ENCODE peak calls at places on chromosomes 5 and 9, in five cellular contexts. P, D, R, Y and L are unnamed samples.

GRCh38 chr5:160280384-160281090 is 31.8 kb downstream of the CCNJL start:
- DNase-seq in R (no peak), Y (no peak), D (no peak), P (no peak), L (peak; percentile 72)

GRCh38 chr9:134551657-134552348 is 89.8 kb upstream of the COL5A1 start:
- DNase-seq in Y (no peak), R (no peak), P (no peak), D (no peak), L (no peak)

GRCh38 chr9:135704366-135704947 is 2.5 kb downstream of the KCNT1 start:
- DNase-seq in D (peak; percentile 77), Y (no peak), R (no peak), P (no peak), L (no peak)

GRCh38 chr9:88722753-88723152 is 187.8 kb downstream of the NXNL2 start:
- DNase-seq in R (no peak), D (no peak), Y (peak; percentile 51), P (no peak), L (no peak)

GRCh38 chr5:142320851-142321560 is 3.8 kb downstream of the SPRY4 start:
- DNase-seq in R (peak; percentile 39), P (no peak), D (peak; percentile 52), Y (no peak), L (no peak)

GRCh38 chr5:113489299-113489698 is 1.0 kb upstream of the MCC start:
- DNase-seq in D (peak; percentile 22), R (no peak), Y (no peak), P (no peak), L (no peak)

GRCh38 chr9:126229501-126229900 is 97.1 kb upstream of the MVB12B start:
- DNase-seq in P (no peak), Y (no peak), D (peak; percentile 7), R (no peak), L (no peak)

GRCh38 chr9:12849486-12850010 is 74.7 kb downstream of the LURAP1L start:
- DNase-seq in R (no peak), Y (no peak), D (no peak), P (no peak), L (no peak)

GRCh38 chr9:105119166-105119565 is 125.3 kb upstream of the SLC44A1 start:
- DNase-seq in D (no peak), Y (no peak), P (no peak), R (no peak), L (no peak)

GRCh38 chr5:150410524-150411244 is 2.0 kb downstream of the CD74 start:
- DNase-seq in P (no peak), R (peak; percentile 73), D (peak; percentile 80), Y (peak; percentile 36), L (peak; percentile 80)

GRCh38 chr9:123642291-123643278 is 286.6 kb downstream of the CRB2 start:
- DNase-seq in R (no peak), D (peak; percentile 59), P (no peak), Y (no peak), L (peak; percentile 76)

GRCh38 chr5:105868038-105868775 is 1802.5 kb downstream of the EFNA5 start:
- DNase-seq in Y (no peak), D (no peak), P (no peak), R (no peak), L (no peak)

GRCh38 chr5:25489834-25490538 is 845.2 kb upstream of the CDH10 start:
- DNase-seq in D (no peak), R (no peak), P (no peak), Y (no peak), L (no peak)

GRCh38 chr5:108642170-108642906 is 105.4 kb upstream of the FER start:
- DNase-seq in Y (peak; percentile 55), D (peak; percentile 68), R (peak; percentile 79), P (peak; percentile 33), L (peak; percentile 66)

GRCh38 chr5:11617080-11617479 is 287.2 kb downstream of the CTNND2 start:
- DNase-seq in R (no peak), D (no peak), P (no peak), Y (no peak), L (no peak)

GRCh38 chr5:122078116-122078865 is at the start of gene LOX:
- DNase-seq in R (peak; percentile 50), Y (no peak), P (no peak), D (peak; percentile 54), L (peak; percentile 60)

GRCh38 chr5:139100825-139101224 is 97.3 kb downstream of the SIL1 start:
- DNase-seq in P (no peak), D (no peak), Y (no peak), R (no peak), L (no peak)

GRCh38 chr5:175868348-175868723 is 3.0 kb upstream of the CPLX2 start:
- DNase-seq in R (no peak), Y (no peak), P (no peak), D (no peak), L (no peak)

GRCh38 chr9:115373710-115374045 is 255.7 kb upstream of the TNC start:
- DNase-seq in Y (no peak), D (no peak), P (no peak), R (no peak), L (no peak)

GRCh38 chr5:179232091-179232490 is 113.2 kb downstream of the ADAMTS2 start:
- DNase-seq in P (no peak), D (no peak), Y (no peak), R (peak; percentile 13), L (no peak)

GRCh38 chr9:130467371-130467770 is 22.6 kb downstream of the ASS1 start:
- DNase-seq in P (no peak), Y (no peak), D (no peak), R (no peak), L (no peak)

DNA sequence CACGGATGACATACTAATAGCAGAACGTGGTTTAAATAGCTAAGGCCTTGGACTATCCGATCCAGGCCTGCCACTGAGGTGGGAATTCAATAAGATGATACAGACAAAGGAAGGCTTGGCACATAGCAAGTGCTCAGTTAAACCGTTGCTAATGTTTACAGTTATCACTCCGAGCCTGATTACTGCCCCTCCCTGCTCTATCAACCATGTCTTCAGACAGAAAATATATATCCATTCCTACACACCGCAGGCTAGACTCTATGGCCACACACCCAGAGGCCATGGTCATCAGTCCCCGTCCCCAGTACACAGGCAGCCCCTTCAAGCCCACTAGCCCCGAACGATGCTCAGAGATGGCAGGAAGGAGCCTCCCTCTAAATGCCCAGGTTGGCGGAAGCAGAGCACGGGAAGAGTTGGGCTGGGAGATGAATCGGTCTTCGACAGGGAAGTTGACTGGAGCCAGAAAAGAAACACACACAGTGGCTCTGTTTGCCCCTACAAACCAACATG is 49.8 kb upstream of the STXBP1 start:
- DNase-seq in D (no peak), P (no peak), R (no peak), Y (no peak), L (no peak)
- H3K9ac ChIP-seq in D (peak overlapping the region; percentile 12), P (no peak overlapping the region), R (no peak overlapping the region), Y (peak overlapping the region; percentile 21), L (peak overlapping the region; percentile 67)

DNA sequence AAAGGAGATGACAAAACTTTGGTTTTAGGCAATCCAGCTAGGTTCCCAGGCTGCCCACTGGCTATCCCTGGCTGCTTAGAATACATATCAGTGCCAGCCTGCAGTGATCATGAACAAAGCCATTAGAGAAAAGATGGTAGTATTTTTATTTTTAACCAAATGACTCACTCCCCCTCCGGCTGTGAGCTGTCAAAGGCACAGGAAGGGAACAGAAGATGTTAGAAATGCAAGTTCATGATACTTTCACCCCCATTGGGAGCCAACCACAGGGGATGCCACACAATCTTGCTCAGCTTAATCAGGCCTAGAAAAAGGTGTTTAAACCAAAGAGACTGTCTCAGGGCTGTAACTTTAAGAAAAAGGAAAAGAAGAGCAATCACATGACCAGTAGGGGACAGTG is 70.3 kb upstream of the ASTN2 start:
- DNase-seq in R (no peak), D (no peak), Y (peak; percentile 28), P (peak; percentile 34), L (no peak)
- H3K9ac ChIP-seq in R (no peak overlapping the region), D (no peak overlapping the region), Y (no peak overlapping the region), P (no peak overlapping the region), L (no peak overlapping the region)

GRCh38 chr5:112216140-112216539 is 202.9 kb downstream of the EPB41L4A start:
- DNase-seq in R (no peak), P (no peak), D (no peak), Y (no peak), L (no peak)
- H3K9ac ChIP-seq in R (no peak overlapping the region), P (no peak overlapping the region), D (no peak overlapping the region), Y (no peak overlapping the region), L (no peak overlapping the region)

GRCh38 chr5:151706906-151707305 is 20.2 kb upstream of the SPARC start:
- DNase-seq in D (no peak), Y (no peak), P (no peak), R (no peak), L (no peak)
- H3K9ac ChIP-seq in D (no peak overlapping the region), Y (no peak overlapping the region), P (no peak overlapping the region), R (no peak overlapping the region), L (no peak overlapping the region)

GRCh38 chr5:118883396-118883795 is 105.0 kb downstream of the DTWD2 start:
- DNase-seq in R (no peak), Y (no peak), P (no peak), D (no peak), L (no peak)
- H3K9ac ChIP-seq in R (no peak overlapping the region), Y (no peak overlapping the region), P (no peak overlapping the region), D (no peak overlapping the region), L (no peak overlapping the region)

GRCh38 chr9:94916956-94917355 is 190.5 kb downstream of the AOPEP start:
- DNase-seq in D (no peak), Y (no peak), R (no peak), P (no peak), L (no peak)
- H3K9ac ChIP-seq in D (no peak overlapping the region), Y (no peak overlapping the region), R (no peak overlapping the region), P (no peak overlapping the region), L (no peak overlapping the region)

DNA sequence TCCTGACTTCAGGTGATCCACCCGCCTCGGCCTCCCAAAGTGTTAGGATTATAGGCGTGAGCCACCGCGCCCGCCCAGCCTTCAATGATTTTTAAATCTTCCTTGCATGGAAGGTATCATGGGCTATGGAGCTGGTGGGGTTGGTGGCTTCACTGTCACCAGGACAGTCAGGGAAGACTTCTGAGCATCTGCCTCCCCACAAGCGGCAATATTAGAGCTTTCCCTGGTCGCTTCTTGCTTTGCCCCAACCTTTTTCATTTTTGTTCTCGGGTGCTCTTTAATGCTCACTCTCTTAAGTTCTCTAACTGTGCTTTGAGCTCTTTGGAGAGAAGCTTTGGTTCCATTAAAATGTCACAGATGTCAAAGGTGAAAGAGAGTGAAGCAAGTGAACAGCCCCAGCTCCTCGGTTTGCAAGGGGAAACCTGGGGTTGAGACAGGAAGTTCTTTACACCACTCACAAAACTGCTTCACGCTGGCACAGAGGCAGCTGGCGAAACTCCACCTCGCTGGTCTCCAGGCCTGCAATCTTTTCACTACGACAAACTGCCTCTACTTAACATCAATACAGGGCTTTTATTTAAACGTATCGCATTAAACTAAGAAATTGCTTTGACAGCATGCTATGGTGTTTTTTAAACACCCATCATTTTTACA is 142.5 kb upstream of the RETREG1 start:
- DNase-seq in P (no peak), D (no peak), R (no peak), Y (no peak), L (no peak)
- H3K9ac ChIP-seq in P (no peak overlapping the region), D (no peak overlapping the region), R (no peak overlapping the region), Y (no peak overlapping the region), L (no peak overlapping the region)